ENCODE peak calls at places on chromosomes 5 and 9, in four cellular contexts. One of them, this sample, is unnamed.

GRCh38 chr5:144072518-144072927 is 97.9 kb downstream of the YIPF5 start:
- DNase-seq in mammary epithelial cell: peak; percentile 61
- DNase-seq in left ventricle myocardium inferior: no peak
- DNase-seq in heart right ventricle: no peak
- DNase-seq in this sample: peak; percentile 53

GRCh38 chr9:14616188-14616982 is 76.8 kb downstream of the ZDHHC21 start:
- DNase-seq in mammary epithelial cell: peak; percentile 34
- DNase-seq in heart right ventricle: no peak
- DNase-seq in left ventricle myocardium inferior: no peak
- DNase-seq in this sample: peak; percentile 65

GRCh38 chr5:169229342-169229892 is 71.5 kb downstream of the SLIT3 start:
- DNase-seq in heart right ventricle: no peak
- DNase-seq in left ventricle myocardium inferior: no peak
- DNase-seq in mammary epithelial cell: no peak
- DNase-seq in this sample: no peak

GRCh38 chr5:107900721-107901120 is 230.0 kb upstream of the EFNA5 start:
- DNase-seq in heart right ventricle: no peak
- DNase-seq in left ventricle myocardium inferior: no peak
- DNase-seq in mammary epithelial cell: no peak
- DNase-seq in this sample: no peak

GRCh38 chr5:496028-496427 is 28.2 kb downstream of the SLC9A3 start:
- DNase-seq in mammary epithelial cell: no peak
- DNase-seq in left ventricle myocardium inferior: no peak
- DNase-seq in heart right ventricle: no peak
- DNase-seq in this sample: no peak

GRCh38 chr5:126744842-126745241 is 32.1 kb upstream of the LMNB1 start:
- DNase-seq in left ventricle myocardium inferior: no peak
- DNase-seq in heart right ventricle: no peak
- DNase-seq in mammary epithelial cell: no peak
- DNase-seq in this sample: no peak

GRCh38 chr9:124411514-124412227 is 3.6 kb downstream of the PSMB7 start:
- DNase-seq in mammary epithelial cell: peak; percentile 75
- DNase-seq in heart right ventricle: no peak
- DNase-seq in left ventricle myocardium inferior: no peak
- DNase-seq in this sample: peak; percentile 51

GRCh38 chr5:143837306-143837848 is 25.4 kb downstream of the HMHB1 start:
- DNase-seq in mammary epithelial cell: no peak
- DNase-seq in left ventricle myocardium inferior: no peak
- DNase-seq in heart right ventricle: no peak
- DNase-seq in this sample: no peak

GRCh38 chr9:125906144-125906543 is 159.0 kb downstream of the PBX3 start:
- DNase-seq in mammary epithelial cell: no peak
- DNase-seq in heart right ventricle: no peak
- DNase-seq in left ventricle myocardium inferior: no peak
- DNase-seq in this sample: no peak

GRCh38 chr9:13113201-13113600 is 166.3 kb downstream of the MPDZ start:
- DNase-seq in heart right ventricle: no peak
- DNase-seq in left ventricle myocardium inferior: no peak
- DNase-seq in mammary epithelial cell: no peak
- DNase-seq in this sample: no peak

GRCh38 chr5:178216779-178217178 is 12.4 kb downstream of the HNRNPAB start:
- DNase-seq in left ventricle myocardium inferior: peak; percentile 6
- DNase-seq in mammary epithelial cell: no peak
- DNase-seq in heart right ventricle: no peak
- DNase-seq in this sample: no peak

GRCh38 chr5:180696116-180696515 is 43.7 kb downstream of the OR2Y1 start:
- DNase-seq in mammary epithelial cell: no peak
- DNase-seq in heart right ventricle: no peak
- DNase-seq in left ventricle myocardium inferior: no peak
- DNase-seq in this sample: no peak

GRCh38 chr5:178240772-178241171 is 8.2 kb upstream of the PHYKPL start:
- DNase-seq in mammary epithelial cell: no peak
- DNase-seq in heart right ventricle: no peak
- DNase-seq in left ventricle myocardium inferior: no peak
- DNase-seq in this sample: no peak

GRCh38 chr9:85212887-85213286 is 528.9 kb downstream of the AGTPBP1 start:
- DNase-seq in left ventricle myocardium inferior: no peak
- DNase-seq in heart right ventricle: no peak
- DNase-seq in mammary epithelial cell: peak; percentile 96
- DNase-seq in this sample: peak; percentile 66

GRCh38 chr9:4084440-4084818 is 215.4 kb downstream of the GLIS3 start:
- DNase-seq in left ventricle myocardium inferior: peak; percentile 25
- DNase-seq in mammary epithelial cell: no peak
- DNase-seq in heart right ventricle: peak; percentile 42
- DNase-seq in this sample: no peak

GRCh38 chr5:96931605-96932004 is 4.3 kb upstream of the LNPEP start:
- DNase-seq in mammary epithelial cell: no peak
- DNase-seq in left ventricle myocardium inferior: no peak
- DNase-seq in heart right ventricle: no peak
- DNase-seq in this sample: no peak

GRCh38 chr9:88653926-88654325 is 118.9 kb downstream of the NXNL2 start:
- DNase-seq in mammary epithelial cell: peak; percentile 50
- DNase-seq in heart right ventricle: no peak
- DNase-seq in left ventricle myocardium inferior: no peak
- DNase-seq in this sample: no peak

GRCh38 chr9:419571-420156 is 205.0 kb downstream of the DOCK8 start:
- DNase-seq in heart right ventricle: no peak
- DNase-seq in mammary epithelial cell: peak; percentile 68
- DNase-seq in left ventricle myocardium inferior: no peak
- DNase-seq in this sample: peak; percentile 46

GRCh38 chr9:120974921-120975320 is 48.3 kb upstream of the TRAF1 start:
- DNase-seq in heart right ventricle: no peak
- DNase-seq in left ventricle myocardium inferior: no peak
- DNase-seq in mammary epithelial cell: no peak
- DNase-seq in this sample: no peak

GRCh38 chr5:135196483-135196882 is 162.5 kb upstream of the PITX1 start:
- DNase-seq in left ventricle myocardium inferior: no peak
- DNase-seq in mammary epithelial cell: no peak
- DNase-seq in heart right ventricle: no peak
- DNase-seq in this sample: no peak

GRCh38 chr9:112654282-112654681 is 63.6 kb downstream of the INIP start:
- DNase-seq in mammary epithelial cell: no peak
- DNase-seq in heart right ventricle: no peak
- DNase-seq in left ventricle myocardium inferior: no peak
- DNase-seq in this sample: no peak

GRCh38 chr5:149731617-149732400 is 1.7 kb downstream of the PPARGC1B start:
- DNase-seq in left ventricle myocardium inferior: peak; percentile 91
- DNase-seq in heart right ventricle: peak; percentile 90
- DNase-seq in mammary epithelial cell: peak; percentile 84
- DNase-seq in this sample: peak; percentile 95

GRCh38 chr9:113536483-113537226 is 73.1 kb downstream of the RGS3 start:
- DNase-seq in left ventricle myocardium inferior: peak; percentile 86
- DNase-seq in mammary epithelial cell: no peak
- DNase-seq in heart right ventricle: peak; percentile 89
- DNase-seq in this sample: no peak

GRCh38 chr5:175894251-175894650 is 22.9 kb downstream of the CPLX2 start:
- DNase-seq in heart right ventricle: no peak
- DNase-seq in mammary epithelial cell: no peak
- DNase-seq in left ventricle myocardium inferior: no peak
- DNase-seq in this sample: no peak

GRCh38 chr9:22238809-22239684 is 207.6 kb upstream of the DMRTA1 start:
- DNase-seq in left ventricle myocardium inferior: no peak
- DNase-seq in mammary epithelial cell: peak; percentile 71
- DNase-seq in heart right ventricle: no peak
- DNase-seq in this sample: peak; percentile 33

GRCh38 chr5:21164425-21164824 is 1176.4 kb upstream of the CDH18 start:
- DNase-seq in left ventricle myocardium inferior: no peak
- DNase-seq in mammary epithelial cell: no peak
- DNase-seq in heart right ventricle: no peak
- DNase-seq in this sample: no peak

GRCh38 chr5:142322747-142323479 is 1.9 kb downstream of the SPRY4 start:
- DNase-seq in mammary epithelial cell: peak; percentile 22
- DNase-seq in left ventricle myocardium inferior: peak; percentile 44
- DNase-seq in heart right ventricle: no peak
- DNase-seq in this sample: peak; percentile 70

GRCh38 chr5:59479084-59479483 is 414.4 kb downstream of the PDE4D start:
- DNase-seq in heart right ventricle: no peak
- DNase-seq in left ventricle myocardium inferior: no peak
- DNase-seq in mammary epithelial cell: no peak
- DNase-seq in this sample: no peak

GRCh38 chr9:114674798-114675554 is 7.0 kb downstream of the TEX48 start:
- DNase-seq in mammary epithelial cell: peak; percentile 43
- DNase-seq in heart right ventricle: no peak
- DNase-seq in left ventricle myocardium inferior: no peak
- DNase-seq in this sample: peak; percentile 45
- TF ChIP-seq CTCF in mammary epithelial cell: no peak
- TF ChIP-seq CTCF in heart right ventricle: no peak
- TF ChIP-seq CTCF in left ventricle myocardium inferior: no peak
- TF ChIP-seq CTCF in this sample: no peak

GRCh38 chr9:36855443-36856315 is 178.4 kb downstream of the PAX5 start:
- DNase-seq in left ventricle myocardium inferior: no peak
- DNase-seq in mammary epithelial cell: no peak
- DNase-seq in heart right ventricle: no peak
- DNase-seq in this sample: peak; percentile 21
- TF ChIP-seq CTCF in left ventricle myocardium inferior: peak; percentile 28
- TF ChIP-seq CTCF in mammary epithelial cell: no peak
- TF ChIP-seq CTCF in heart right ventricle: no peak
- TF ChIP-seq CTCF in this sample: no peak

GRCh38 chr9:95018099-95018927 is 291.8 kb downstream of the AOPEP start:
- DNase-seq in left ventricle myocardium inferior: peak; percentile 34
- DNase-seq in mammary epithelial cell: peak; percentile 99
- DNase-seq in heart right ventricle: peak; percentile 62
- DNase-seq in this sample: peak; percentile 97
- TF ChIP-seq CTCF in left ventricle myocardium inferior: no peak
- TF ChIP-seq CTCF in mammary epithelial cell: no peak
- TF ChIP-seq CTCF in heart right ventricle: no peak
- TF ChIP-seq CTCF in this sample: no peak

GRCh38 chr5:150734579-150735384 is 24.0 kb downstream of the DCTN4 start:
- DNase-seq in left ventricle myocardium inferior: peak; percentile 57
- DNase-seq in mammary epithelial cell: no peak
- DNase-seq in heart right ventricle: peak; percentile 47
- DNase-seq in this sample: peak; percentile 22
- TF ChIP-seq CTCF in left ventricle myocardium inferior: no peak
- TF ChIP-seq CTCF in mammary epithelial cell: no peak
- TF ChIP-seq CTCF in heart right ventricle: no peak
- TF ChIP-seq CTCF in this sample: no peak

DNA sequence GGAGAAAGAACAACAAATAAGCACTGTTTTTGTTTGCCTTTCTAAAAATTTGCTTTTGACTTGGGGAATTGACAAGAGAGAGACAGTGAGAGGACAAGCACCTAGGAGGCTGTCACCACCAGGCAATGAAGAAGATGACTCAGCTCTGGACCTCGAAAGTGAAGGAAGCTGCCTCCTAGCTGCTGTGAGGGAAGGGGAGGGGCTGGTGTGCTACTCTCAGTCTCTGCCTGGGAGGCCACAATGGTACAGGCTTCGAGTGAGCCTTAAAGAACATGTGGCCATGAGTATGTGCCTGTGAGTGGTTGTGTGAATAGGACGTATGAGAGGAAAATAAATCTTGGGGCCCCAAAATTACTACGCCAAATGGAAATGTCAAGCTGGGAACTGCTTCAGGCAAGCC is 7.1 kb upstream of the PLK2 start:
- DNase-seq in mammary epithelial cell: no peak
- DNase-seq in heart right ventricle: no peak
- DNase-seq in left ventricle myocardium inferior: no peak
- DNase-seq in this sample: peak; percentile 43
- TF ChIP-seq CTCF in mammary epithelial cell: no peak
- TF ChIP-seq CTCF in heart right ventricle: no peak
- TF ChIP-seq CTCF in left ventricle myocardium inferior: no peak
- TF ChIP-seq CTCF in this sample: no peak

GRCh38 chr5:91311697-91312501 is 71.2 kb downstream of the ARRDC3 start:
- DNase-seq in mammary epithelial cell: peak; percentile 97
- DNase-seq in heart right ventricle: peak; percentile 56
- DNase-seq in left ventricle myocardium inferior: peak; percentile 49
- DNase-seq in this sample: peak; percentile 98
- TF ChIP-seq CTCF in mammary epithelial cell: no peak
- TF ChIP-seq CTCF in heart right ventricle: no peak
- TF ChIP-seq CTCF in left ventricle myocardium inferior: peak; percentile 19
- TF ChIP-seq CTCF in this sample: no peak

This sample was measured in MCF 10A.